ENCODE peak calls at places on chromosomes 16 and 17, in seven cellular contexts. M, E, L, B, W, H and C are unnamed samples.

GRCh38 chr17:19646788-19647696 is 1.5 kb upstream of the ALDH3A2 start:
- DNase-seq in M (no peak), E (peak; percentile 64), L (no peak), B (no peak), W (no peak), H (no peak), C (no peak)

GRCh38 chr16:69141936-69142335 is 9.5 kb downstream of the UTP4 start:
- DNase-seq in M (no peak), E (no peak), L (no peak), B (no peak), W (no peak), H (no peak), C (no peak)

GRCh38 chr17:18235743-18236256 is 10.4 kb downstream of the LLGL1 start:
- DNase-seq in M (no peak), E (no peak), L (no peak), B (no peak), W (no peak), H (no peak), C (peak; percentile 82)

GRCh38 chr16:82658796-82659195 is 32.0 kb downstream of the CDH13 start:
- DNase-seq in M (no peak), E (no peak), L (no peak), B (no peak), W (no peak), H (no peak), C (no peak)

GRCh38 chr16:66717112-66717675 is 20.7 kb upstream of the CMTM4 start:
- DNase-seq in M (no peak), E (peak; percentile 78), L (peak; percentile 49), B (peak; percentile 47), W (peak; percentile 74), H (peak; percentile 14), C (no peak)

GRCh38 chr16:30472328-30472942 is at the start of gene ITGAL:
- DNase-seq in M (peak; percentile 79), E (no peak), L (no peak), B (peak; percentile 72), W (peak; percentile 63), H (peak; percentile 19), C (no peak)

GRCh38 chr17:773467-774319 is 8.4 kb downstream of the GLOD4 start:
- DNase-seq in M (no peak), E (no peak), L (no peak), B (no peak), W (no peak), H (no peak), C (no peak)

GRCh38 chr16:70715860-70716357 is 30.1 kb upstream of the MTSS2 start:
- DNase-seq in M (no peak), E (no peak), L (peak; percentile 61), B (no peak), W (no peak), H (no peak), C (no peak)

GRCh38 chr16:386641-387156 is 4.9 kb upstream of the PGAP6 start:
- DNase-seq in M (no peak), E (no peak), L (no peak), B (no peak), W (no peak), H (no peak), C (no peak)

GRCh38 chr16:80527297-80527696 is 13.5 kb upstream of the DYNLRB2 start:
- DNase-seq in M (peak; percentile 38), E (peak; percentile 69), L (no peak), B (peak; percentile 12), W (no peak), H (no peak), C (no peak)

GRCh38 chr16:25707982-25708583 is 16.3 kb downstream of the HS3ST4 start:
- DNase-seq in M (no peak), E (peak; percentile 52), L (no peak), B (peak; percentile 10), W (no peak), H (no peak), C (no peak)

GRCh38 chr17:7404737-7405412 is 978 bp upstream of the TMEM256 start:
- DNase-seq in M (no peak), E (peak; percentile 69), L (no peak), B (no peak), W (peak; percentile 69), H (peak; percentile 61), C (no peak)

GRCh38 chr17:7405413-7405881 is 1.6 kb upstream of the TMEM256 start:
- DNase-seq in M (no peak), E (no peak), L (no peak), B (no peak), W (no peak), H (no peak), C (no peak)

GRCh38 chr17:7405882-7406825 is 1.5 kb upstream of the NLGN2 start:
- DNase-seq in M (no peak), E (no peak), L (no peak), B (no peak), W (no peak), H (no peak), C (no peak)

GRCh38 chr17:7403043-7403901 is 625 bp downstream of the TMEM256 start:
- DNase-seq in M (no peak), E (no peak), L (peak; percentile 78), B (peak; percentile 75), W (peak; percentile 88), H (peak; percentile 74), C (peak; percentile 64)

GRCh38 chr17:7403902-7404736 is at the start of gene TMEM256:
- DNase-seq in M (peak; percentile 91), E (peak; percentile 100), L (peak; percentile 98), B (peak; percentile 99), W (peak; percentile 99), H (peak; percentile 99), C (peak; percentile 97)
- TF ChIP-seq CTCF in M (no peak), E (no peak), L (no peak), B (no peak), W (no peak), H (no peak), C (no peak)

GRCh38 chr17:7017827-7018200 is 5.0 kb upstream of the BCL6B start:
- DNase-seq in M (no peak), E (no peak), L (no peak), B (no peak), W (no peak), H (no peak), C (no peak)
- H3K27ac ChIP-seq in M (no peak overlapping the region), E (no peak overlapping the region), L (peak overlapping the region; percentile 99), B (peak overlapping the region; percentile 74), W (peak overlapping the region; percentile 63), H (peak overlapping the region; percentile 88), C (peak overlapping the region; percentile 43)

GRCh38 chr17:50134206-50135110 is 4.5 kb upstream of the SAMD14 start:
- DNase-seq in M (no peak), E (no peak), L (no peak), B (no peak), W (no peak), H (no peak), C (no peak)
- TF ChIP-seq CTCF in M (no peak), E (no peak), L (no peak), B (no peak), W (no peak), H (no peak), C (no peak)

DNA sequence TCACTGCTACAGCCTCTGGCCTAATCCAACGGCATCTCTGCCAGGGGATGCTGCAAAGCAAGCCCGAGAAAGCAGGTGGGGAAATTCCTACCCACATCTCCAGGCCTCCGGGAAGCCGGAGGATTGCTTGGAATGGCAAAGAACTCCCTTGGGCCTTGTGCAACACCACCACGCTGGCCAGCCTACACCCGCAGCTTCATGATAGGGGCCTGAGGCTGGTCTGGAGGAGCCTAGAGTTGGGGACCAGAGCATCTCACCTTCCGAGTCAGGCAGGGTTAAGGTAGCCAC is 20.3 kb downstream of the GGA3 start:
- DNase-seq in M (no peak), E (no peak), L (no peak), B (no peak), W (no peak), H (no peak), C (no peak)
- H3K27ac ChIP-seq in M (no peak overlapping the region), E (no peak overlapping the region), L (no peak overlapping the region), B (no peak overlapping the region), W (peak overlapping the region; percentile 79), H (no peak overlapping the region), C (peak overlapping the region; percentile 51)

GRCh38 chr16:5634781-5635180 is 537.2 kb upstream of the EEF2KMT start:
- DNase-seq in M (no peak), E (no peak), L (no peak), B (no peak), W (no peak), H (no peak), C (no peak)

GRCh38 chr16:5639531-5639930 is 541.9 kb upstream of the EEF2KMT start:
- DNase-seq in M (no peak), E (no peak), L (no peak), B (no peak), W (no peak), H (no peak), C (no peak)

GRCh38 chr16:5633845-5634440 is 536.3 kb upstream of the EEF2KMT start:
- DNase-seq in M (no peak), E (no peak), L (no peak), B (no peak), W (no peak), H (no peak), C (peak; percentile 16)
- TF ChIP-seq CTCF in M (no peak), E (peak; percentile 78), L (no peak), B (peak; percentile 19), W (peak; percentile 34), H (peak; percentile 40), C (peak; percentile 52)

GRCh38 chr16:57759541-57760356 is 24.2 kb downstream of the KATNB1 start:
- DNase-seq in M (no peak), E (no peak), L (no peak), B (no peak), W (no peak), H (no peak), C (peak; percentile 63)
- H3K27ac ChIP-seq in M (no peak overlapping the region), E (no peak overlapping the region), L (no peak overlapping the region), B (no peak overlapping the region), W (no peak overlapping the region), H (peak overlapping the region; percentile 54), C (peak overlapping the region; percentile 90)

GRCh38 chr17:58249270-58250133 is 11.1 kb downstream of the LPO start:
- DNase-seq in M (peak; percentile 79), E (peak; percentile 88), L (peak; percentile 83), B (peak; percentile 65), W (peak; percentile 82), H (peak; percentile 51), C (peak; percentile 82)

GRCh38 chr17:58254803-58255202 is 16.4 kb downstream of the LPO start:
- DNase-seq in M (no peak), E (peak; percentile 90), L (no peak), B (no peak), W (no peak), H (no peak), C (no peak)

GRCh38 chr17:58253082-58253481 is 14.7 kb downstream of the LPO start:
- DNase-seq in M (no peak), E (no peak), L (no peak), B (no peak), W (no peak), H (no peak), C (no peak)

GRCh38 chr17:58250344-58251011 is 12.1 kb downstream of the LPO start:
- DNase-seq in M (no peak), E (peak; percentile 22), L (no peak), B (no peak), W (no peak), H (no peak), C (no peak)

GRCh38 chr17:58252141-58252540 is 13.8 kb downstream of the LPO start:
- DNase-seq in M (no peak), E (peak; percentile 25), L (no peak), B (no peak), W (no peak), H (no peak), C (no peak)
- TF ChIP-seq CTCF in M (no peak), E (no peak), L (no peak), B (no peak), W (no peak), H (no peak), C (no peak)